ENCODE peak calls at places on chromosome 22, in six cellular contexts. B is amniotic stem cell; H is RWPE1; Z is NCI-H748 treated with DMSO at 0.1 percent for 48 hours; C is cardiac fibroblast; W is activated T-helper 1 cell treated with anti-CD3 and anti-CD28 coated beads, Interleukin-2, amount 50 U/mL, for 16 hours. S is an unnamed sample.

GRCh38 chr22:38176170-38176741 is 5.4 kb downstream of the PLA2G6 start:
- DNase-seq in B (peak), H (no peak), Z (no peak), C (peak), W (peak), S (no peak)

GRCh38 chr22:23113067-23113846 is 28.5 kb downstream of the RSPH14 start:
- DNase-seq in B (no peak), H (no peak), Z (no peak), C (peak), W (no peak), S (no peak)

GRCh38 chr22:42883970-42884369 is 26.9 kb upstream of the ARFGAP3 start:
- DNase-seq in B (no peak), H (no peak), Z (no peak), C (no peak), W (no peak), S (no peak)

GRCh38 chr22:42547562-42547961 is 6.2 kb upstream of the SERHL2 start:
- DNase-seq in B (no peak), H (no peak), Z (no peak), C (no peak), W (no peak), S (no peak)

GRCh38 chr22:22239311-22239939 is 5.2 kb upstream of the VPREB1 start:
- DNase-seq in B (no peak), H (no peak), Z (no peak), C (no peak), W (no peak), S (no peak)

GRCh38 chr22:29345932-29346331 is 30.4 kb upstream of the RASL10A start:
- DNase-seq in B (no peak), H (no peak), Z (no peak), C (peak), W (no peak), S (no peak)

GRCh38 chr22:23075050-23075449 is 4.7 kb downstream of the GNAZ start:
- DNase-seq in B (no peak), H (no peak), Z (no peak), C (no peak), W (no peak), S (no peak)

GRCh38 chr22:26893711-26894110 is 236.3 kb downstream of the MIAT start:
- DNase-seq in B (no peak), H (no peak), Z (no peak), C (no peak), W (no peak), S (no peak)

GRCh38 chr22:23500508-23501208 is 79.4 kb downstream of the IGLL1 start:
- DNase-seq in B (no peak), H (no peak), Z (no peak), C (no peak), W (no peak), S (no peak)

GRCh38 chr22:40473703-40474102 is 103.3 kb downstream of the SGSM3 start:
- DNase-seq in B (no peak), H (no peak), Z (no peak), C (no peak), W (no peak), S (no peak)

S was measured in HS-5.